ENCODE peak calls at places on chromosomes 5 and 9, in nine cellular contexts. Z, T, I, W, Q, L, X, A and F are unnamed samples.

GRCh38 chr5:57102905-57103255 is 71.0 kb upstream of the GPBP1 start:
- DNase-seq in A (no peak), T (no peak), I (no peak), Z (no peak), W (no peak), X (no peak), Q (no peak), L (no peak), F (no peak)

GRCh38 chr9:97060796-97061195 is 21.9 kb upstream of the CTSV start:
- DNase-seq in L (no peak), A (no peak), Q (no peak), I (no peak), T (no peak), Z (no peak), W (no peak), X (no peak), F (no peak)

GRCh38 chr9:112793213-112793810 is 42.8 kb downstream of the SNX30 start:
- DNase-seq in Z (no peak), Q (peak; percentile 42), I (peak; percentile 61), X (peak; percentile 75), L (peak; percentile 75), A (peak; percentile 12), T (peak; percentile 66), W (no peak), F (no peak)

GRCh38 chr9:106872641-106873040 is 9.7 kb downstream of the ZNF462 start:
- DNase-seq in W (no peak), I (no peak), A (no peak), Z (no peak), Q (no peak), T (no peak), X (no peak), L (no peak), F (no peak)

GRCh38 chr5:67283275-67283987 is 86.8 kb upstream of the CD180 start:
- DNase-seq in W (no peak), L (no peak), Q (no peak), X (no peak), A (no peak), I (no peak), T (no peak), Z (no peak), F (no peak)

GRCh38 chr5:9766581-9766980 is 136.4 kb upstream of the TAS2R1 start:
- DNase-seq in A (no peak), L (no peak), W (no peak), Q (no peak), Z (no peak), T (peak; percentile 28), I (no peak), X (no peak), F (no peak)

GRCh38 chr5:94181940-94182339 is 436.5 kb downstream of the KIAA0825 start:
- DNase-seq in W (no peak), A (no peak), Q (no peak), Z (no peak), T (no peak), L (no peak), I (no peak), X (no peak), F (no peak)

GRCh38 chr9:74973714-74974113 is 21.0 kb upstream of the C9orf40 start:
- DNase-seq in W (no peak), A (no peak), L (no peak), Z (no peak), X (no peak), I (no peak), T (no peak), Q (no peak), F (no peak)

GRCh38 chr9:111945216-111945615 is 48.6 kb downstream of the UGCG start:
- DNase-seq in T (peak; percentile 51), X (no peak), Q (no peak), W (no peak), A (no peak), L (no peak), Z (no peak), I (no peak), F (no peak)

GRCh38 chr5:157857821-157858526 is 971 bp downstream of the CLINT1 start:
- DNase-seq in A (no peak), Q (no peak), X (no peak), T (peak; percentile 25), Z (no peak), I (no peak), L (no peak), W (no peak), F (no peak)